ENCODE peak calls at places on chromosomes 2 and 18, in ten cellular contexts. E is foreskin fibroblast, G is anterior cingulate cortex, K is suprapubic skin, I is NCI-H510A, H is GM12891, X is KG1, F is HuH-7.5, N is lower lobe of right lung, D is ovary. Q is an unnamed sample.

GRCh38 chr18:74378179-74378682 is 62.6 kb downstream of the C18orf63 start:
- DNase-seq in N (no peak), E (peak; percentile 68), D (no peak), X (no peak), K (no peak), I (no peak), F (no peak), G (no peak), H (no peak), Q (no peak)

GRCh38 chr2:104936504-104936903 is 82.6 kb downstream of the POU3F3 start:
- DNase-seq in G (no peak), D (no peak), X (no peak), E (no peak), K (no peak), F (no peak), N (no peak), I (no peak), H (no peak), Q (no peak)

GRCh38 chr18:58515175-58515574 is 113.7 kb downstream of the ALPK2 start:
- DNase-seq in N (no peak), F (no peak), D (no peak), H (no peak), X (no peak), I (no peak), E (no peak), G (no peak), K (no peak), Q (no peak)

GRCh38 chr18:10514621-10515020 is 11.2 kb upstream of the NAPG start:
- DNase-seq in F (no peak), D (no peak), I (no peak), N (no peak), K (no peak), G (no peak), H (no peak), E (no peak), X (no peak), Q (no peak)

GRCh38 chr2:136143603-136144451 is 25.9 kb upstream of the CXCR4 start:
- DNase-seq in N (no peak), D (no peak), E (no peak), I (no peak), X (no peak), G (no peak), K (no peak), F (no peak), H (no peak), Q (no peak)

GRCh38 chr2:129881786-129882396 is 97.6 kb upstream of the RAB6C start:
- DNase-seq in N (no peak), D (no peak), K (no peak), E (no peak), I (no peak), F (no peak), X (no peak), H (no peak), G (no peak), Q (no peak)

GRCh38 chr2:128313076-128313836 is 5.4 kb downstream of the HS6ST1 start:
- DNase-seq in F (no peak), K (peak; percentile 54), N (peak; percentile 40), D (no peak), I (no peak), X (no peak), H (no peak), E (peak; percentile 54), G (no peak), Q (peak; percentile 60)

GRCh38 chr18:23704806-23705205 is 15.6 kb downstream of the LAMA3 start:
- DNase-seq in K (no peak), F (no peak), G (no peak), I (no peak), E (no peak), H (no peak), X (no peak), D (no peak), N (no peak), Q (no peak)

GRCh38 chr2:221465776-221466175 is 106.3 kb downstream of the EPHA4 start:
- DNase-seq in E (no peak), X (no peak), F (no peak), D (no peak), I (no peak), N (no peak), H (no peak), G (no peak), K (no peak), Q (no peak)

GRCh38 chr2:119483896-119484718 is 40.2 kb downstream of the SCTR start:
- DNase-seq in E (no peak), H (no peak), X (no peak), G (no peak), F (no peak), D (no peak), K (peak; percentile 48), I (no peak), N (no peak), Q (no peak)

GRCh38 chr2:207086136-207086535 is 79.6 kb downstream of the KLF7 start:
- DNase-seq in X (no peak), N (no peak), K (no peak), D (no peak), G (no peak), H (no peak), E (no peak), I (no peak), F (no peak), Q (no peak)

GRCh38 chr2:172931923-172932520 is 143.6 kb upstream of the MAP3K20 start:
- DNase-seq in E (peak; percentile 83), K (peak; percentile 74), X (peak; percentile 43), D (peak; percentile 81), F (no peak), G (peak; percentile 22), H (peak; percentile 14), I (peak; percentile 31), N (peak; percentile 54), Q (peak; percentile 72)